ENCODE peak calls at places on chromosomes 5 and 9, in six cellular contexts. R, E, I, P, J and N are unnamed samples.

GRCh38 chr5:114176356-114176755 is 185.5 kb upstream of the KCNN2 start:
- DNase-seq in R (no peak), E (no peak), I (no peak), P (no peak), J (peak; percentile 77), N (peak; percentile 34)

GRCh38 chr5:140418862-140419520 is 17.4 kb downstream of the ANKHD1 start:
- DNase-seq in R (no peak), E (no peak), I (no peak), P (no peak), J (peak; percentile 12), N (no peak)

GRCh38 chr9:31683126-31683525 is 701.3 kb upstream of the ACO1 start:
- DNase-seq in R (no peak), E (no peak), I (no peak), P (peak; percentile 95), J (peak; percentile 3), N (peak; percentile 6)

GRCh38 chr5:141650851-141651727 is at the start of gene FCHSD1:
- DNase-seq in R (peak; percentile 80), E (peak; percentile 99), I (peak; percentile 94), P (peak; percentile 87), J (peak; percentile 69), N (peak; percentile 79)

GRCh38 chr9:33220681-33221567 is 19.0 kb upstream of the SPINK4 start:
- DNase-seq in R (peak; percentile 5), E (no peak), I (no peak), P (no peak), J (no peak), N (no peak)

GRCh38 chr9:91530829-91531228 is 107.2 kb upstream of the NFIL3 start:
- DNase-seq in R (no peak), E (peak; percentile 45), I (no peak), P (no peak), J (no peak), N (no peak)

GRCh38 chr5:89930591-89931383 is 478.8 kb downstream of the CETN3 start:
- DNase-seq in R (no peak), E (peak; percentile 27), I (no peak), P (no peak), J (peak; percentile 80), N (peak; percentile 42)

GRCh38 chr9:101376117-101376866 is 8.5 kb downstream of the BAAT start:
- DNase-seq in R (no peak), E (peak; percentile 82), I (no peak), P (no peak), J (peak; percentile 96), N (peak; percentile 11)

GRCh38 chr9:29144476-29144875 is 1571.2 kb upstream of the C9orf72 start:
- DNase-seq in R (no peak), E (no peak), I (no peak), P (peak; percentile 76), J (peak; percentile 17), N (no peak)

GRCh38 chr5:71475788-71476384 is 20.4 kb downstream of the BDP1 start:
- DNase-seq in R (no peak), E (peak; percentile 66), I (no peak), P (peak; percentile 58), J (peak; percentile 22), N (peak; percentile 37)